ENCODE peak calls at places on chromosome 18, in eight cellular contexts. X is GF-D8; T is pancreas; Q is choroid plexus epithelial cell; V is stimulated activated CD8-positive, alpha-beta memory T cell treated with anti-CD3 and anti-CD28 coated beads, Interleukin-4, amount 100 ng/mL, for 48 hours; F is NCI-H2081; M is activated CD8-positive, alpha-beta memory T cell treated with anti-CD3 and anti-CD28 coated beads for 24 hours; E is WTC11. J is an unnamed sample.
A peak's percentile ranks its signal among the peaks of the same experiment; 100 is the strongest.

GRCh38 chr18:46660955-46661749 is 4.1 kb upstream of the LOXHD1 start:
- DNase-seq in X (no peak), V (no peak), F (peak; percentile 34), M (no peak), T (no peak), Q (peak; percentile 43), E (peak; percentile 67), J (no peak)

GRCh38 chr18:61551586-61551985 is 218.4 kb downstream of the CDH20 start:
- DNase-seq in M (no peak), T (no peak), Q (peak; percentile 94), V (no peak), X (no peak), F (peak; percentile 72), E (no peak), J (no peak)

GRCh38 chr18:74506405-74507119 is 10.4 kb downstream of the CNDP2 start:
- DNase-seq in Q (peak; percentile 87), M (no peak), E (peak; percentile 28), V (no peak), X (no peak), T (no peak), F (no peak), J (peak; percentile 28)

GRCh38 chr18:46067431-46068007 is 4.5 kb downstream of the PSTPIP2 start:
- DNase-seq in Q (peak; percentile 67), T (no peak), X (no peak), E (no peak), M (peak; percentile 37), V (no peak), F (peak; percentile 37), J (no peak)

GRCh38 chr18:8734496-8734895 is 29.1 kb downstream of the MTCL1 start:
- DNase-seq in Q (no peak), T (no peak), E (no peak), V (no peak), F (no peak), M (no peak), X (no peak), J (no peak)

GRCh38 chr18:3055201-3055600 is 42.3 kb upstream of the LPIN2 start:
- DNase-seq in V (no peak), F (no peak), X (no peak), Q (peak; percentile 43), T (no peak), M (no peak), E (no peak), J (no peak)

GRCh38 chr18:42417189-42417588 is 462.2 kb downstream of the PIK3C3 start:
- DNase-seq in V (no peak), Q (no peak), F (no peak), X (no peak), T (no peak), E (no peak), M (no peak), J (peak; percentile 56)

GRCh38 chr18:9410515-9410914 is 64.8 kb upstream of the RALBP1 start:
- DNase-seq in M (no peak), X (no peak), V (no peak), F (no peak), E (no peak), T (no peak), Q (no peak), J (no peak)

GRCh38 chr18:57730146-57730545 is 73.0 kb downstream of the ATP8B1 start:
- DNase-seq in V (no peak), E (no peak), M (no peak), F (no peak), X (no peak), Q (no peak), T (no peak), J (no peak)

GRCh38 chr18:24402209-24402785 is 4.7 kb upstream of the OSBPL1A start:
- DNase-seq in E (peak; percentile 58), M (no peak), X (no peak), T (no peak), F (no peak), Q (no peak), V (peak; percentile 57), J (no peak)

GRCh38 chr18:13809521-13810252 is 14.3 kb upstream of the MC5R start:
- DNase-seq in F (no peak), Q (no peak), M (no peak), E (no peak), T (no peak), X (no peak), V (no peak), J (no peak)

GRCh38 chr18:75337348-75337747 is 90.2 kb downstream of the SMIM21 start:
- DNase-seq in Q (no peak), T (no peak), E (no peak), M (no peak), F (no peak), V (no peak), X (no peak), J (no peak)

GRCh38 chr18:74166397-74166796 is 18.1 kb downstream of the TIMM21 start:
- DNase-seq in T (no peak), M (no peak), V (no peak), X (no peak), F (no peak), Q (peak; percentile 13), E (no peak), J (no peak)

GRCh38 chr18:49560277-49561126 is 1.4 kb upstream of the LIPG start:
- DNase-seq in E (peak; percentile 49), Q (no peak), V (no peak), X (no peak), T (peak; percentile 66), F (peak; percentile 2), M (peak; percentile 59), J (peak; percentile 72)

GRCh38 chr18:23238152-23238531 is 102.9 kb downstream of the CABLES1 start:
- DNase-seq in T (no peak), M (no peak), V (no peak), X (no peak), Q (peak; percentile 69), F (no peak), E (no peak), J (peak; percentile 79)

GRCh38 chr18:23106575-23106974 is 28.7 kb upstream of the CABLES1 start:
- DNase-seq in X (no peak), M (no peak), T (no peak), F (no peak), Q (peak; percentile 87), E (no peak), V (no peak), J (no peak)

GRCh38 chr18:31954349-31954748 is 11.4 kb upstream of the TRAPPC8 start:
- DNase-seq in T (no peak), F (peak; percentile 25), E (no peak), M (no peak), V (no peak), X (no peak), Q (peak; percentile 63), J (peak; percentile 91)

GRCh38 chr18:48878471-48878870 is 72.3 kb downstream of the SMAD7 start:
- DNase-seq in V (no peak), F (no peak), M (no peak), E (no peak), X (no peak), Q (no peak), T (peak; percentile 54), J (no peak)

GRCh38 chr18:58176915-58177717 is 133.1 kb downstream of the NEDD4L start:
- DNase-seq in Q (peak; percentile 95), F (no peak), V (no peak), E (no peak), M (peak; percentile 21), T (no peak), X (no peak), J (no peak)

GRCh38 chr18:3340015-3340681 is 78.2 kb downstream of the MYL12B start:
- DNase-seq in Q (peak; percentile 21), X (no peak), F (no peak), M (no peak), V (no peak), T (no peak), E (no peak), J (no peak)

GRCh38 chr18:13003466-13003896 is 12.3 kb downstream of the CEP192 start:
- DNase-seq in E (peak; percentile 75), T (no peak), Q (peak; percentile 92), X (no peak), F (peak; percentile 20), M (no peak), V (peak; percentile 39), J (no peak)

GRCh38 chr18:28359177-28359576 is 182.2 kb upstream of the CDH2 start:
- DNase-seq in X (no peak), F (peak; percentile 74), M (no peak), V (no peak), T (no peak), Q (no peak), E (no peak), J (no peak)